ENCODE peak calls at places on chromosomes 3 and 15, in six cellular contexts. Q, F, V, U, K and O are unnamed samples.

GRCh38 chr3:42043116-42043796 is 47.9 kb upstream of the TRAK1 start:
- DNase-seq in Q (no peak), F (peak), V (no peak), U (no peak), K (peak), O (peak)

GRCh38 chr3:66438045-66438444 is 62.8 kb downstream of the LRIG1 start:
- DNase-seq in Q (no peak), F (no peak), V (no peak), U (no peak), K (no peak), O (no peak)

GRCh38 chr3:46924921-46925584 is 47.5 kb downstream of the PTH1R start:
- DNase-seq in Q (no peak), F (peak), V (no peak), U (no peak), K (no peak), O (no peak)

GRCh38 chr3:12460132-12460531 is 24.1 kb upstream of the TSEN2 start:
- DNase-seq in Q (no peak), F (no peak), V (no peak), U (no peak), K (no peak), O (no peak)

GRCh38 chr3:126135056-126135397 is 45.4 kb downstream of the ALDH1L1 start:
- DNase-seq in Q (no peak), F (peak), V (no peak), U (no peak), K (no peak), O (no peak)

GRCh38 chr3:181712505-181713299 is 977 bp downstream of the SOX2 start:
- DNase-seq in Q (no peak), F (peak), V (no peak), U (peak), K (no peak), O (no peak)

GRCh38 chr15:63196846-63197245 is 7.4 kb downstream of the RAB8B start:
- DNase-seq in Q (no peak), F (no peak), V (no peak), U (no peak), K (no peak), O (no peak)

GRCh38 chr3:16322189-16322588 is 57.2 kb downstream of the OXNAD1 start:
- DNase-seq in Q (no peak), F (no peak), V (no peak), U (peak), K (peak), O (no peak)

GRCh38 chr15:38021259-38021658 is 86.8 kb downstream of the TMCO5A start:
- DNase-seq in Q (no peak), F (no peak), V (no peak), U (no peak), K (no peak), O (no peak)

GRCh38 chr15:90921887-90922286 is 10.5 kb downstream of the HDDC3 start:
- DNase-seq in Q (no peak), F (no peak), V (no peak), U (no peak), K (no peak), O (no peak)

GRCh38 chr3:126434931-126435411 is 40.3 kb downstream of the CFAP100 start:
- DNase-seq in Q (no peak), F (no peak), V (no peak), U (no peak), K (no peak), O (no peak)

GRCh38 chr15:51403072-51403878 is 61.8 kb downstream of the GLDN start:
- DNase-seq in Q (peak), F (peak), V (no peak), U (peak), K (peak), O (peak)

GRCh38 chr3:3772338-3772737 is 26.9 kb upstream of the LRRN1 start:
- DNase-seq in Q (no peak), F (no peak), V (no peak), U (no peak), K (no peak), O (no peak)

GRCh38 chr3:107239703-107240102 is 137.5 kb upstream of the CCDC54 start:
- DNase-seq in Q (no peak), F (no peak), V (no peak), U (no peak), K (no peak), O (no peak)
- H3K4me2 ChIP-seq in Q (peak), F (peak), V (peak), U (peak), K (peak), O (peak)

GRCh38 chr15:41331833-41332787 is at the start of gene OIP5:
- DNase-seq in Q (peak), F (peak), V (peak), U (peak), K (peak), O (peak)
- TF ChIP-seq CTCF in Q (peak), F (peak), V (peak), U (peak), K (peak), O (peak)

GRCh38 chr15:28190391-28191174 is 91.5 kb upstream of the OCA2 start:
- DNase-seq in Q (no peak), F (no peak), V (no peak), U (no peak), K (no peak), O (no peak)

GRCh38 chr15:28191832-28192231 is 92.7 kb upstream of the OCA2 start:
- DNase-seq in Q (no peak), F (peak), V (no peak), U (no peak), K (no peak), O (peak)

GRCh38 chr15:28192772-28193171 is 93.7 kb upstream of the OCA2 start:
- DNase-seq in Q (no peak), F (no peak), V (no peak), U (no peak), K (no peak), O (no peak)
- H3K27ac ChIP-seq in Q (no peak), F (peak), V (no peak), U (no peak), K (no peak), O (no peak)

GRCh38 chr15:84979651-84980050 is 2.0 kb upstream of the PDE8A start:
- DNase-seq in Q (no peak), F (no peak), V (no peak), U (no peak), K (peak), O (peak)

GRCh38 chr15:84982301-84982920 is 755 bp downstream of the PDE8A start:
- DNase-seq in Q (no peak), F (peak), V (no peak), U (peak), K (peak), O (peak)

GRCh38 chr15:84980196-84981053 is 1.2 kb upstream of the PDE8A start:
- DNase-seq in Q (peak), F (peak), V (no peak), U (peak), K (peak), O (peak)

GRCh38 chr15:84981711-84982300 is at the start of gene PDE8A:
- DNase-seq in Q (no peak), F (peak), V (no peak), U (peak), K (no peak), O (peak)

GRCh38 chr15:84981054-84981710 is 474 bp upstream of the PDE8A start:
- DNase-seq in Q (peak), F (peak), V (peak), U (peak), K (peak), O (peak)
- H3K4me2 ChIP-seq in Q (peak), F (peak), V (peak), U (peak), K (peak), O (peak)

GRCh38 chr3:54433846-54434245 is 311.5 kb downstream of the CACNA2D3 start:
- DNase-seq in Q (peak), F (no peak), V (no peak), U (peak), K (no peak), O (peak)
- TF ChIP-seq CTCF in Q (peak), F (no peak), V (no peak), U (peak), K (no peak), O (peak)

GRCh38 chr3:193884011-193884410 is 251.9 kb upstream of the HES1 start:
- DNase-seq in Q (no peak), F (no peak), V (no peak), U (no peak), K (peak), O (no peak)

GRCh38 chr3:193883551-193883950 is 252.4 kb upstream of the HES1 start:
- DNase-seq in Q (no peak), F (no peak), V (no peak), U (peak), K (peak), O (no peak)

GRCh38 chr3:193882091-193882490 is 253.9 kb upstream of the HES1 start:
- DNase-seq in Q (no peak), F (no peak), V (no peak), U (no peak), K (no peak), O (no peak)

GRCh38 chr3:193884652-193885051 is 251.3 kb upstream of the HES1 start:
- DNase-seq in Q (no peak), F (no peak), V (no peak), U (no peak), K (no peak), O (no peak)

GRCh38 chr3:193885832-193886231 is 250.1 kb upstream of the HES1 start:
- DNase-seq in Q (no peak), F (no peak), V (no peak), U (no peak), K (peak), O (no peak)
- H3K27ac ChIP-seq in Q (no peak), F (no peak), V (no peak), U (no peak), K (peak), O (no peak)

GRCh38 chr3:13769422-13769821 is 110.4 kb downstream of the WNT7A start:
- DNase-seq in Q (no peak), F (no peak), V (no peak), U (no peak), K (no peak), O (no peak)
- H3K4me2 ChIP-seq in Q (no peak), F (no peak), V (no peak), U (no peak), K (no peak), O (no peak)

DNA sequence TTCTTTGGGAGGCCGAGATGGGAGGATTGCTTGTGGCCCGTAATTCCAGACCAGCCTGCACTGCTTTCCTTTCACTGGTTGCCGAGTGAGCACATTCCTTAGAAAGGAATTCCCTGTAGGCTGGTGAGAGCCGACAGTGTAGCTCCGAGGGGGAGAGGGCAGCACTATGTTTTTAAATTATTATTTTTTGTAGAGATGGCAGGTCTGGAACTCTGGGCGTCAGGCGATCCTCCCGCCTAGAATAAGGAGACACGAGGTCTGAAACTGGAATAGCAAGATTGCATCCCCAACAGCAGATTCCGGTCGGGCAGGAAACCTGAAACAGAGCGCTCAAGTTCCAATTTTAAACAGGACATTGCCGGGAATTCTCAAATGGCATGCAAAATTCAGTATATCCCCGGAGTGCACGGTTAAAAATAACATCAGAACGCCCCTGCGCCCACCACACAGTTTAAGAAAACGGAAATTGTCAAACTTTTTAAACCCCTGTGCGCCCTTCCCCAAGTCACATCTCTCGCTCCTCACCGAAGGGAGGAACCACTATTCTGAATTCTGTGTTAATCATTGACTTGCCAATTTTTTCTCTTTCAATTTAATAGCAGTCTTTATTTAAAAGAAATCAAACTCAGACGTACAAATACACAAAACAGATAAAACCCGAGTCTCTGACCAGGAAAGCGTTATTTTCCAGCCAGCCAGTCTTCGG is 637 bp upstream of the RNU5B-1 start:
- DNase-seq in Q (peak), F (peak), V (no peak), U (peak), K (peak), O (peak)
- TF ChIP-seq CTCF in Q (no peak), F (no peak), V (no peak), U (no peak), K (peak), O (no peak)

GRCh38 chr15:45094358-45094730 is 19.6 kb downstream of the DUOX2 start:
- DNase-seq in Q (no peak), F (peak), V (no peak), U (no peak), K (no peak), O (no peak)
- H3K27ac ChIP-seq in Q (no peak), F (no peak), V (no peak), U (no peak), K (no peak), O (no peak)